ENCODE peak calls at places on chromosome 17, in ten cellular contexts. One of them, this sample, is unnamed.

GRCh38 chr17:48644910-48645557 is 18.9 kb upstream of the HOXB9 start:
- DNase-seq in A549: no peak
- DNase-seq in AG04449: no peak
- DNase-seq in GM12865: no peak
- DNase-seq in adipocyte: no peak
- DNase-seq in posterior vena cava: no peak
- DNase-seq in IMR-90: no peak
- DNase-seq in NCI-H774: no peak
- DNase-seq in heart right ventricle: no peak
- DNase-seq in GM23248: no peak
- DNase-seq in this sample: no peak

GRCh38 chr17:60905709-60906108 is 228.1 kb downstream of the BCAS3 start:
- DNase-seq in A549: no peak
- DNase-seq in AG04449: no peak
- DNase-seq in GM12865: no peak
- DNase-seq in adipocyte: no peak
- DNase-seq in posterior vena cava: no peak
- DNase-seq in IMR-90: no peak
- DNase-seq in NCI-H774: no peak
- DNase-seq in heart right ventricle: no peak
- DNase-seq in GM23248: no peak
- DNase-seq in this sample: no peak

GRCh38 chr17:73232587-73233373 is 28.9 kb downstream of the CPSF4L start:
- DNase-seq in A549: peak; percentile 17
- DNase-seq in AG04449: no peak
- DNase-seq in GM12865: peak; percentile 65
- DNase-seq in adipocyte: peak; percentile 64
- DNase-seq in posterior vena cava: peak; percentile 84
- DNase-seq in IMR-90: peak; percentile 23
- DNase-seq in NCI-H774: peak; percentile 67
- DNase-seq in heart right ventricle: no peak
- DNase-seq in GM23248: peak; percentile 67
- DNase-seq in this sample: no peak

GRCh38 chr17:9427460-9428315 is 147.9 kb downstream of the STX8 start:
- DNase-seq in A549: no peak
- DNase-seq in AG04449: no peak
- DNase-seq in GM12865: no peak
- DNase-seq in adipocyte: peak; percentile 19
- DNase-seq in posterior vena cava: no peak
- DNase-seq in IMR-90: peak; percentile 41
- DNase-seq in NCI-H774: no peak
- DNase-seq in heart right ventricle: peak; percentile 30
- DNase-seq in GM23248: no peak
- DNase-seq in this sample: no peak

GRCh38 chr17:35087731-35088646 is 24.5 kb upstream of the RFFL start:
- DNase-seq in A549: peak; percentile 75
- DNase-seq in AG04449: no peak
- DNase-seq in GM12865: peak; percentile 62
- DNase-seq in adipocyte: peak; percentile 83
- DNase-seq in posterior vena cava: peak; percentile 85
- DNase-seq in IMR-90: peak; percentile 42
- DNase-seq in NCI-H774: peak; percentile 35
- DNase-seq in heart right ventricle: peak; percentile 43
- DNase-seq in GM23248: peak; percentile 69
- DNase-seq in this sample: peak; percentile 3

GRCh38 chr17:1506649-1507254 is 9.7 kb downstream of the INPP5K start:
- DNase-seq in A549: no peak
- DNase-seq in AG04449: no peak
- DNase-seq in GM12865: no peak
- DNase-seq in adipocyte: no peak
- DNase-seq in posterior vena cava: no peak
- DNase-seq in IMR-90: no peak
- DNase-seq in NCI-H774: no peak
- DNase-seq in heart right ventricle: peak; percentile 59
- DNase-seq in GM23248: no peak
- DNase-seq in this sample: no peak

GRCh38 chr17:72763981-72764380 is 328.5 kb downstream of the SLC39A11 start:
- DNase-seq in A549: no peak
- DNase-seq in AG04449: no peak
- DNase-seq in GM12865: no peak
- DNase-seq in adipocyte: no peak
- DNase-seq in posterior vena cava: no peak
- DNase-seq in IMR-90: no peak
- DNase-seq in NCI-H774: no peak
- DNase-seq in heart right ventricle: no peak
- DNase-seq in GM23248: no peak
- DNase-seq in this sample: no peak

GRCh38 chr17:2644971-2645370 is 51.5 kb downstream of the PAFAH1B1 start:
- DNase-seq in A549: no peak
- DNase-seq in AG04449: no peak
- DNase-seq in GM12865: no peak
- DNase-seq in adipocyte: no peak
- DNase-seq in posterior vena cava: no peak
- DNase-seq in IMR-90: no peak
- DNase-seq in NCI-H774: no peak
- DNase-seq in heart right ventricle: no peak
- DNase-seq in GM23248: no peak
- DNase-seq in this sample: no peak

GRCh38 chr17:59311051-59311468 is 20.4 kb upstream of the YPEL2 start:
- DNase-seq in A549: peak; percentile 71
- DNase-seq in AG04449: peak; percentile 5
- DNase-seq in GM12865: peak; percentile 74
- DNase-seq in adipocyte: peak; percentile 86
- DNase-seq in posterior vena cava: no peak
- DNase-seq in IMR-90: peak; percentile 49
- DNase-seq in NCI-H774: peak; percentile 76
- DNase-seq in heart right ventricle: peak; percentile 56
- DNase-seq in GM23248: peak; percentile 74
- DNase-seq in this sample: no peak

GRCh38 chr17:16442141-16442540 is 26.8 kb downstream of the TRPV2 start:
- DNase-seq in A549: no peak
- DNase-seq in AG04449: no peak
- DNase-seq in GM12865: no peak
- DNase-seq in adipocyte: peak; percentile 14
- DNase-seq in posterior vena cava: no peak
- DNase-seq in IMR-90: no peak
- DNase-seq in NCI-H774: no peak
- DNase-seq in heart right ventricle: no peak
- DNase-seq in GM23248: no peak
- DNase-seq in this sample: no peak

GRCh38 chr17:40437095-40437732 is 6.0 kb upstream of the IGFBP4 start:
- DNase-seq in A549: no peak
- DNase-seq in AG04449: no peak
- DNase-seq in GM12865: no peak
- DNase-seq in adipocyte: no peak
- DNase-seq in posterior vena cava: peak; percentile 79
- DNase-seq in IMR-90: peak; percentile 26
- DNase-seq in NCI-H774: no peak
- DNase-seq in heart right ventricle: no peak
- DNase-seq in GM23248: no peak
- DNase-seq in this sample: no peak

GRCh38 chr17:46800573-46800972 is 17.9 kb downstream of the WNT3 start:
- DNase-seq in A549: no peak
- DNase-seq in AG04449: no peak
- DNase-seq in GM12865: no peak
- DNase-seq in adipocyte: no peak
- DNase-seq in posterior vena cava: no peak
- DNase-seq in IMR-90: no peak
- DNase-seq in NCI-H774: no peak
- DNase-seq in heart right ventricle: no peak
- DNase-seq in GM23248: no peak
- DNase-seq in this sample: no peak

GRCh38 chr17:74437702-74438101 is 5.8 kb downstream of the GPRC5C start:
- DNase-seq in A549: peak; percentile 43
- DNase-seq in AG04449: no peak
- DNase-seq in GM12865: no peak
- DNase-seq in adipocyte: no peak
- DNase-seq in posterior vena cava: no peak
- DNase-seq in IMR-90: no peak
- DNase-seq in NCI-H774: no peak
- DNase-seq in heart right ventricle: no peak
- DNase-seq in GM23248: no peak
- DNase-seq in this sample: no peak

GRCh38 chr17:64496786-64497564 is at the start of gene POLG2:
- DNase-seq in A549: peak; percentile 96
- DNase-seq in AG04449: peak; percentile 49
- DNase-seq in GM12865: peak; percentile 97
- DNase-seq in adipocyte: peak; percentile 97
- DNase-seq in posterior vena cava: peak; percentile 98
- DNase-seq in IMR-90: peak; percentile 91
- DNase-seq in NCI-H774: peak; percentile 90
- DNase-seq in heart right ventricle: peak; percentile 92
- DNase-seq in GM23248: peak; percentile 97
- DNase-seq in this sample: peak; percentile 93